ENCODE peak calls at places on chromosomes 3 and 15, in six cellular contexts. One of them, this sample, is unnamed.

GRCh38 chr3:154799801-154800200 is 280.3 kb upstream of the MME start:
- DNase-seq in PC-3: no peak
- DNase-seq in AG04449: no peak
- DNase-seq in cardiac fibroblast: peak; percentile 28
- DNase-seq in lung: no peak
- DNase-seq in HFF-Myc: no peak
- DNase-seq in this sample: peak; percentile 35

GRCh38 chr3:137709011-137709601 is 55.0 kb upstream of the SOX14 start:
- DNase-seq in PC-3: peak; percentile 25
- DNase-seq in AG04449: no peak
- DNase-seq in cardiac fibroblast: no peak
- DNase-seq in lung: no peak
- DNase-seq in HFF-Myc: no peak
- DNase-seq in this sample: no peak

GRCh38 chr3:54556630-54557029 is 371.2 kb downstream of the LRTM1 start:
- DNase-seq in PC-3: no peak
- DNase-seq in AG04449: no peak
- DNase-seq in cardiac fibroblast: no peak
- DNase-seq in lung: no peak
- DNase-seq in HFF-Myc: no peak
- DNase-seq in this sample: no peak

GRCh38 chr3:179181021-179181472 is 32.9 kb downstream of the PIK3CA start:
- DNase-seq in PC-3: peak; percentile 19
- DNase-seq in AG04449: no peak
- DNase-seq in cardiac fibroblast: peak; percentile 75
- DNase-seq in lung: no peak
- DNase-seq in HFF-Myc: no peak
- DNase-seq in this sample: peak; percentile 44

GRCh38 chr3:14413381-14414071 is 11.1 kb downstream of the SLC6A6 start:
- DNase-seq in PC-3: peak; percentile 83
- DNase-seq in AG04449: no peak
- DNase-seq in cardiac fibroblast: no peak
- DNase-seq in lung: peak; percentile 86
- DNase-seq in HFF-Myc: no peak
- DNase-seq in this sample: no peak

GRCh38 chr3:8509961-8510360 is 8.3 kb downstream of the LMCD1 start:
- DNase-seq in PC-3: peak; percentile 73
- DNase-seq in AG04449: no peak
- DNase-seq in cardiac fibroblast: peak; percentile 62
- DNase-seq in lung: no peak
- DNase-seq in HFF-Myc: peak; percentile 56
- DNase-seq in this sample: peak; percentile 79

GRCh38 chr15:52714968-52715367 is 35.8 kb upstream of the ATOSA start:
- DNase-seq in PC-3: no peak
- DNase-seq in AG04449: no peak
- DNase-seq in cardiac fibroblast: no peak
- DNase-seq in lung: no peak
- DNase-seq in HFF-Myc: no peak
- DNase-seq in this sample: no peak

GRCh38 chr3:184815046-184815930 is 3.3 kb downstream of the VPS8 start:
- DNase-seq in PC-3: peak; percentile 34
- DNase-seq in AG04449: peak; percentile 37
- DNase-seq in cardiac fibroblast: peak; percentile 59
- DNase-seq in lung: no peak
- DNase-seq in HFF-Myc: peak; percentile 26
- DNase-seq in this sample: peak; percentile 53

GRCh38 chr3:71061037-71061436 is 522.5 kb downstream of the FOXP1 start:
- DNase-seq in PC-3: peak; percentile 25
- DNase-seq in AG04449: no peak
- DNase-seq in cardiac fibroblast: no peak
- DNase-seq in lung: no peak
- DNase-seq in HFF-Myc: no peak
- DNase-seq in this sample: no peak

GRCh38 chr15:80121546-80121945 is 31.3 kb upstream of the FAH start:
- DNase-seq in PC-3: peak; percentile 37
- DNase-seq in AG04449: no peak
- DNase-seq in cardiac fibroblast: no peak
- DNase-seq in lung: no peak
- DNase-seq in HFF-Myc: no peak
- DNase-seq in this sample: no peak

GRCh38 chr3:172354931-172355499 is 93.2 kb downstream of the GHSR start:
- DNase-seq in PC-3: no peak
- DNase-seq in AG04449: no peak
- DNase-seq in cardiac fibroblast: no peak
- DNase-seq in lung: no peak
- DNase-seq in HFF-Myc: no peak
- DNase-seq in this sample: no peak

GRCh38 chr15:66764067-66764428 is 62.0 kb downstream of the SMAD6 start:
- DNase-seq in PC-3: no peak
- DNase-seq in AG04449: no peak
- DNase-seq in cardiac fibroblast: no peak
- DNase-seq in lung: no peak
- DNase-seq in HFF-Myc: no peak
- DNase-seq in this sample: no peak

GRCh38 chr3:157093096-157093495 is 66.9 kb downstream of the CCNL1 start:
- DNase-seq in PC-3: no peak
- DNase-seq in AG04449: no peak
- DNase-seq in cardiac fibroblast: no peak
- DNase-seq in lung: no peak
- DNase-seq in HFF-Myc: no peak
- DNase-seq in this sample: no peak

GRCh38 chr3:55198554-55198953 is 270.7 kb upstream of the LRTM1 start:
- DNase-seq in PC-3: no peak
- DNase-seq in AG04449: peak; percentile 95
- DNase-seq in cardiac fibroblast: peak; percentile 81
- DNase-seq in lung: no peak
- DNase-seq in HFF-Myc: peak; percentile 35
- DNase-seq in this sample: peak; percentile 98

GRCh38 chr3:45551214-45552010 is 43.1 kb upstream of the LIMD1 start:
- DNase-seq in PC-3: peak; percentile 94
- DNase-seq in AG04449: peak; percentile 87
- DNase-seq in cardiac fibroblast: peak; percentile 95
- DNase-seq in lung: peak; percentile 68
- DNase-seq in HFF-Myc: no peak
- DNase-seq in this sample: peak; percentile 93

GRCh38 chr3:177104299-177104992 is 92.8 kb downstream of the TBL1XR1 start:
- DNase-seq in PC-3: no peak
- DNase-seq in AG04449: no peak
- DNase-seq in cardiac fibroblast: peak; percentile 28
- DNase-seq in lung: no peak
- DNase-seq in HFF-Myc: no peak
- DNase-seq in this sample: no peak

GRCh38 chr3:42655331-42655888 is 1.9 kb downstream of the ZBTB47 start:
- DNase-seq in PC-3: no peak
- DNase-seq in AG04449: no peak
- DNase-seq in cardiac fibroblast: no peak
- DNase-seq in lung: no peak
- DNase-seq in HFF-Myc: no peak
- DNase-seq in this sample: no peak

DNA sequence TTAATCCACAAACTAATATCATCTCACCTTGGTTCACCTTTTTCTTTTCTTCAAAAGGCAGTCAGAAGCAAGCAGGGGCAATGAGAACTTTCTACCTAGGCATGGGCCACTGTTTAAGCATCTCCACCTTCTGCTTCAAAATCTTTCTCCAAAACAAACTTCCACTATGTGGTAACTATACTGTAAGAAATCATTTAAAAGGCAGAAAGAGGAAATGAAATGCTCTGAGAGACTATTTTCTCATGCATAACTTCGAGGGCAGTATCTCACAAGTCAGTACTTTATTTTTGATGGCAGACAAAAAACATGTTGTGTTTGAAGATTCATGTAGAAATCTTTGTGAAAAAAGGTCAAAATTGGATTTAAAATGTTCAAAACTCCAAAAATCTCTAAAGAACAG is 419.7 kb downstream of the ZBTB20 start:
- DNase-seq in PC-3: no peak
- DNase-seq in AG04449: no peak
- DNase-seq in cardiac fibroblast: no peak
- DNase-seq in lung: no peak
- DNase-seq in HFF-Myc: no peak
- DNase-seq in this sample: no peak
- H3K4me3 ChIP-seq in PC-3: no peak overlapping the region
- H3K4me3 ChIP-seq in AG04449: no peak overlapping the region
- H3K4me3 ChIP-seq in cardiac fibroblast: no peak overlapping the region
- H3K4me3 ChIP-seq in lung: no peak overlapping the region
- H3K4me3 ChIP-seq in HFF-Myc: no peak overlapping the region
- H3K4me3 ChIP-seq in this sample: no peak overlapping the region

GRCh38 chr3:186382217-186382885 is 20.3 kb upstream of the DGKG start:
- DNase-seq in PC-3: no peak
- DNase-seq in AG04449: no peak
- DNase-seq in cardiac fibroblast: no peak
- DNase-seq in lung: no peak
- DNase-seq in HFF-Myc: no peak
- DNase-seq in this sample: no peak
- TF ChIP-seq CTCF in PC-3: no peak
- TF ChIP-seq CTCF in AG04449: no peak
- TF ChIP-seq CTCF in cardiac fibroblast: no peak
- TF ChIP-seq CTCF in lung: no peak
- TF ChIP-seq CTCF in HFF-Myc: no peak
- TF ChIP-seq CTCF in this sample: no peak

DNA sequence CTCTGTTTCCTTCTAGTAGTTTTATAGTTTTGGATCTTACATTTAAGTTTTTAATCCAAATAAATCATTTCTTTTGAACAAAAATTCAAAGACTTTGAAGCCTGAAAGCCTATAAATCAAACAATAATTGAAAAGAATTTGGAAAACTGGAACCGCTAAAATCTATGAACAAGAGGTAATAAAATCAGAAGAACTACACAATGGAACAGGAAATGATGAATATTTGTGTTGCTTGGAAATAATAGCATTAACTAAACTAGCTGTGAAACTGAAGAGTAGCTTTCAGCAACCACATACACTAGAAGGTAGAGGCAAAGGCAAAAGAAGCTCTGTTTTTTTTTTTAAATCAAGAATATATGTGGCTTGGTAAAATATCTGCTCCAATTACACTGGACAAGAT is 147.9 kb upstream of the ABI3BP start:
- DNase-seq in PC-3: no peak
- DNase-seq in AG04449: no peak
- DNase-seq in cardiac fibroblast: no peak
- DNase-seq in lung: no peak
- DNase-seq in HFF-Myc: no peak
- DNase-seq in this sample: no peak
- H3K4me3 ChIP-seq in PC-3: no peak overlapping the region
- H3K4me3 ChIP-seq in AG04449: no peak overlapping the region
- H3K4me3 ChIP-seq in cardiac fibroblast: no peak overlapping the region
- H3K4me3 ChIP-seq in lung: no peak overlapping the region
- H3K4me3 ChIP-seq in HFF-Myc: no peak overlapping the region
- H3K4me3 ChIP-seq in this sample: no peak overlapping the region

DNA sequence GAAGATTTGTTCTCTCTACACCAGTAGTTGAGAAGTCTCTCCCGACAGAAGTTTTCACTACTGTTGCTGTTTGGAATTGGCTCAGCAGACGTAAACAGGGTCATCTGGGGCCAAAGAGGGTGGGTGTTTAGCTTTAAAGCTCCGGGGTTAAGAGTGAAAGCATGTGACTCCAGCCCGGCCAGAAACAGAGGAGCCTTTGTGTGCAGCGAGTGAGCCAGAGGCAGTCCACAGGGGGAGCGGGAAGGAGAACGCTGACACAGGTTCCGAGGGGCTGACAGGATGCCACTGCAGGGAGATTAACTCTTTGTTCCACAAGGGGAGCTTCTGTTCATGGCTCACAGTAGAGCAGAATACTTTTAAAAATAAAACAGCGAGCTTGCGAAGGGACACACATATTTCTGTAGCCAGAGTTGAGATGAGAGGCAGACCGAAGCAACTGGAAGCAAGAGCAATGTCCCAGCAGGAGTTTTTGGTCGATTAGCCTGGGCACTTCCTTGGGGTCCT is 26.9 kb downstream of the BMF start:
- DNase-seq in PC-3: peak; percentile 51
- DNase-seq in AG04449: no peak
- DNase-seq in cardiac fibroblast: peak; percentile 92
- DNase-seq in lung: peak; percentile 63
- DNase-seq in HFF-Myc: no peak
- DNase-seq in this sample: peak; percentile 64
- TF ChIP-seq CTCF in PC-3: no peak
- TF ChIP-seq CTCF in AG04449: peak; percentile 4
- TF ChIP-seq CTCF in cardiac fibroblast: no peak
- TF ChIP-seq CTCF in lung: no peak
- TF ChIP-seq CTCF in HFF-Myc: no peak
- TF ChIP-seq CTCF in this sample: peak; percentile 23

GRCh38 chr15:28021281-28022039 is 77.7 kb downstream of the OCA2 start:
- DNase-seq in PC-3: peak; percentile 69
- DNase-seq in AG04449: peak; percentile 51
- DNase-seq in cardiac fibroblast: peak; percentile 52
- DNase-seq in lung: peak; percentile 75
- DNase-seq in HFF-Myc: peak; percentile 10
- DNase-seq in this sample: peak; percentile 56

GRCh38 chr15:28022181-28022580 is 76.9 kb downstream of the OCA2 start:
- DNase-seq in PC-3: no peak
- DNase-seq in AG04449: no peak
- DNase-seq in cardiac fibroblast: no peak
- DNase-seq in lung: no peak
- DNase-seq in HFF-Myc: no peak
- DNase-seq in this sample: no peak

GRCh38 chr15:28023933-28024888 is 74.9 kb downstream of the OCA2 start:
- DNase-seq in PC-3: no peak
- DNase-seq in AG04449: no peak
- DNase-seq in cardiac fibroblast: no peak
- DNase-seq in lung: no peak
- DNase-seq in HFF-Myc: no peak
- DNase-seq in this sample: no peak

GRCh38 chr15:28023422-28023821 is 75.7 kb downstream of the OCA2 start:
- DNase-seq in PC-3: no peak
- DNase-seq in AG04449: no peak
- DNase-seq in cardiac fibroblast: no peak
- DNase-seq in lung: no peak
- DNase-seq in HFF-Myc: no peak
- DNase-seq in this sample: no peak

GRCh38 chr15:28022961-28023360 is 76.2 kb downstream of the OCA2 start:
- DNase-seq in PC-3: no peak
- DNase-seq in AG04449: no peak
- DNase-seq in cardiac fibroblast: no peak
- DNase-seq in lung: no peak
- DNase-seq in HFF-Myc: no peak
- DNase-seq in this sample: no peak
- H3K4me3 ChIP-seq in PC-3: no peak overlapping the region
- H3K4me3 ChIP-seq in AG04449: no peak overlapping the region
- H3K4me3 ChIP-seq in cardiac fibroblast: no peak overlapping the region
- H3K4me3 ChIP-seq in lung: no peak overlapping the region
- H3K4me3 ChIP-seq in HFF-Myc: no peak overlapping the region
- H3K4me3 ChIP-seq in this sample: no peak overlapping the region

This sample was measured in AG10803.